ENCODE peak calls at places on chromosomes 4 and X, in four cellular contexts. W is K562, U is H1, B is GM12878. Y is an unnamed sample.

GRCh38 chr4:39279416-39279815 is 86.7 kb downstream of the RFC1 start:
- DNase-seq in U (no peak), B (no peak), W (no peak), Y (no peak)

GRCh38 chr4:10808591-10808990 is 124.0 kb upstream of the CLNK start:
- DNase-seq in W (no peak), B (no peak), U (no peak), Y (no peak)

GRCh38 chrX:40474205-40474626 is 106.6 kb upstream of the ATP6AP2 start:
- DNase-seq in B (no peak), U (peak), W (no peak), Y (peak)

GRCh38 chrX:129144172-129145038 is 378.9 kb downstream of the SMARCA1 start:
- DNase-seq in B (no peak), W (no peak), U (no peak), Y (no peak)

GRCh38 chr4:119300072-119300387 is 21.9 kb downstream of the FABP2 start:
- DNase-seq in U (no peak), B (peak), W (peak), Y (peak)

GRCh38 chr4:40046311-40046980 is 10.2 kb upstream of the N4BP2 start:
- DNase-seq in W (no peak), U (no peak), B (no peak), Y (no peak)

GRCh38 chr4:160202802-160203201 is 1099.9 kb downstream of the RAPGEF2 start:
- DNase-seq in B (no peak), U (no peak), W (no peak), Y (no peak)

GRCh38 chr4:142809559-142809958 is 36.5 kb downstream of the INPP4B start:
- DNase-seq in U (no peak), W (no peak), B (no peak), Y (no peak)

GRCh38 chr4:74370912-74371311 is 6.0 kb downstream of the EREG start:
- DNase-seq in B (no peak), U (no peak), W (peak), Y (peak)

GRCh38 chr4:114100288-114101031 is 121.0 kb upstream of the ARSJ start:
- DNase-seq in W (no peak), B (no peak), U (no peak), Y (no peak)

GRCh38 chr4:111689731-111690130 is 455.5 kb upstream of the FAM241A start:
- DNase-seq in U (no peak), W (no peak), B (no peak), Y (no peak)

GRCh38 chr4:143743591-143743990 is 43.1 kb upstream of the FREM3 start:
- DNase-seq in B (no peak), U (no peak), W (no peak), Y (no peak)

GRCh38 chrX:1462596-1463251 is 10.0 kb upstream of the ASMTL start:
- DNase-seq in B (no peak), U (peak), W (no peak), Y (no peak)

GRCh38 chrX:13689519-13690211 is 737 bp downstream of the RAB9A start:
- DNase-seq in U (no peak), W (no peak), B (no peak), Y (no peak)

GRCh38 chr4:112112590-112113170 is 32.6 kb upstream of the FAM241A start:
- DNase-seq in B (no peak), U (no peak), W (no peak), Y (no peak)

GRCh38 chr4:152090543-152090942 is 329.7 kb upstream of the GATB start:
- DNase-seq in U (no peak), W (no peak), B (no peak), Y (peak)

GRCh38 chrX:108735680-108736508 is 469 bp downstream of the IRS4 start:
- DNase-seq in B (no peak), W (no peak), U (peak), Y (peak)

GRCh38 chrX:38465686-38466085 is 95.7 kb upstream of the TSPAN7 start:
- DNase-seq in W (no peak), U (no peak), B (no peak), Y (no peak)

GRCh38 chrX:109374276-109374960 is 107.5 kb downstream of the GUCY2F start:
- DNase-seq in B (no peak), W (no peak), U (no peak), Y (no peak)

GRCh38 chrX:68839771-68840170 is 10.9 kb downstream of the EFNB1 start:
- DNase-seq in W (no peak), B (no peak), U (no peak), Y (no peak)

GRCh38 chr4:79160962-79161361 is 164.9 kb downstream of the NAA11 start:
- DNase-seq in B (no peak), W (no peak), U (no peak), Y (no peak)

GRCh38 chrX:23952984-23953907 is 45.4 kb downstream of the CXorf58 start:
- DNase-seq in U (no peak), W (peak), B (peak), Y (no peak)
- TF ChIP-seq NRF1 in U (no peak), W (no peak), B (no peak), Y (no peak)

DNA sequence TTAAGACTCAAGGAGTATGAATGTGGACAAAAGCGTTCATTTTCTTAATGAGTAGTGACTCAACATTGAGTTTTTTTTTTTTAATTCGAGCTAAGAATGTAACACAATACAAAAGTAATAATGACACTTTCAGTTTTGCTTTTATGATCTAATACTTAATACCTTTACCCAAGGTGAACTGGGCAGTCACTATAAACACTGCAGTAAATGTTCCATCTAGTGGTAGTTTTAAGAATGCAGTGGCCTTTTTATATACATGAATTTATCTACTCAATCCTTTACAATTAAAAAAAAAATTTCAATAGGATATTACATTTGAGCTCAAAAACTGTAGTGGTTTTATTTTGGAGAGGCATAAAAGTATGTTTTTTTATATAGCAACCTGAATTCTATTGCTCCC is 33.9 kb downstream of the PDK3 start:
- DNase-seq in U (no peak), B (no peak), W (no peak), Y (peak)
- TF ChIP-seq NRF1 in U (no peak), B (no peak), W (no peak), Y (no peak)

GRCh38 chr4:77176606-77177005 is 19.6 kb downstream of the CCNG2 start:
- DNase-seq in B (no peak), U (no peak), W (no peak), Y (no peak)

GRCh38 chr4:77172336-77172735 is 15.3 kb downstream of the CCNG2 start:
- DNase-seq in W (no peak), B (no peak), U (no peak), Y (no peak)

GRCh38 chr4:77177196-77177595 is 20.2 kb downstream of the CCNG2 start:
- DNase-seq in W (no peak), B (no peak), U (no peak), Y (no peak)

GRCh38 chr4:77174426-77174825 is 17.4 kb downstream of the CCNG2 start:
- DNase-seq in B (no peak), U (no peak), W (no peak), Y (no peak)

GRCh38 chr4:77175201-77175610 is 18.2 kb downstream of the CCNG2 start:
- DNase-seq in B (no peak), W (no peak), U (no peak), Y (no peak)
- TF ChIP-seq NRF1 in B (no peak), W (no peak), U (no peak), Y (no peak)

GRCh38 chrX:10199212-10199611 is 42.4 kb downstream of the CLCN4 start:
- DNase-seq in B (no peak), W (no peak), U (no peak), Y (no peak)

GRCh38 chrX:10198254-10198653 is 41.5 kb downstream of the CLCN4 start:
- DNase-seq in W (no peak), U (no peak), B (no peak), Y (no peak)

GRCh38 chrX:10195947-10196346 is 39.2 kb downstream of the CLCN4 start:
- DNase-seq in U (no peak), W (no peak), B (no peak), Y (no peak)

GRCh38 chrX:10195425-10195824 is 38.6 kb downstream of the CLCN4 start:
- DNase-seq in W (no peak), B (no peak), U (no peak), Y (no peak)

DNA sequence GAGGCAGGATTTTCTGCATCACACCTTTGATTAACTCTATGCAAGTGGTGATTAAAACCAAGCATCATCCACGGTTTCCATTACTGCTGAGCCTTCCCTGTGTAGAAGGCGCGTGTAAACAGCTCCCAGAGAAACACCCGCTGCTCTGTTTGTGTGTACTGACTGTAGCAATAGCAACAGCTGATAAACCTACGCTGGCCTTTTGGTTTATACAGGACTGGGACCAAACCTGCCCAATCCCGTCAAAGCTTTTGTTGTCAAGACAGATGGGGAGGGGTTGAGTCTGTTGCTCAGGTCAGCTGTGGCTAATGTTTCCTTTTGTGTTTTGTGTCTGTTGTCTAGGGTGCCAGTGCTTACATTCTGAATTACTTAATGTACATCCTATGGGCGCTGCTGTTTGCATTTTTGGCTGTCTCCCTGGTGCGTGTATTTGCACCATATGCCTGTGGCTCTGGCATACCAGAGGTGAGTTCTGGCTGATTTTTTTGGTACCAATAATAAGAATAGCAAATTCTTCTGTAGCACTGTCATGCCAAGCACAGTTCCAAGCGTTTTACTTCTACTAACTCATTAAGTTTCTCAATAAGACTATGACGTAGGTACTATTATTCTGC is 40.9 kb downstream of the CLCN4 start:
- DNase-seq in B (no peak), W (no peak), U (no peak), Y (no peak)
- TF ChIP-seq NRF1 in B (no peak), W (no peak), U (no peak), Y (no peak)

DNA sequence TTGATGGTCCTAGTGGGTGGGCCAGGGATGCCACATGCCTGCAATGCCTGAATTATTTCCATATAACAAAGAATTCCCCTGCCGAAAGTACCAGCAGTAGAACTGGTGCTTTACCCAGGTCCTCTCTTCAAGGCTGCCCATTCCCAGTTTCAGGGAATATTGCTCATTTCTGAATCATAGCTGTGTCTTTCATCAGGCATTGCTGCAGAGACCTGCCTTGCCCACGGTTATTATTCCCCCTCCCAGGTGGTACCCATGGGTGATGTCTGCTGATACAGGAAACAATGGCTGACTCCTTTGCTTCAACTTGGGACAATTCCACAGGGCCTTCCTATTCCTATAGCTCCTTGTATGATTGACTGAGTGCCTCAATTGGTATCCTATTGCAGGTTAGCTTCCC is 9.7 kb upstream of the IQCM start:
- DNase-seq in B (no peak), U (no peak), W (no peak), Y (no peak)
- TF ChIP-seq NRF1 in B (no peak), U (no peak), W (no peak), Y (no peak)

DNA sequence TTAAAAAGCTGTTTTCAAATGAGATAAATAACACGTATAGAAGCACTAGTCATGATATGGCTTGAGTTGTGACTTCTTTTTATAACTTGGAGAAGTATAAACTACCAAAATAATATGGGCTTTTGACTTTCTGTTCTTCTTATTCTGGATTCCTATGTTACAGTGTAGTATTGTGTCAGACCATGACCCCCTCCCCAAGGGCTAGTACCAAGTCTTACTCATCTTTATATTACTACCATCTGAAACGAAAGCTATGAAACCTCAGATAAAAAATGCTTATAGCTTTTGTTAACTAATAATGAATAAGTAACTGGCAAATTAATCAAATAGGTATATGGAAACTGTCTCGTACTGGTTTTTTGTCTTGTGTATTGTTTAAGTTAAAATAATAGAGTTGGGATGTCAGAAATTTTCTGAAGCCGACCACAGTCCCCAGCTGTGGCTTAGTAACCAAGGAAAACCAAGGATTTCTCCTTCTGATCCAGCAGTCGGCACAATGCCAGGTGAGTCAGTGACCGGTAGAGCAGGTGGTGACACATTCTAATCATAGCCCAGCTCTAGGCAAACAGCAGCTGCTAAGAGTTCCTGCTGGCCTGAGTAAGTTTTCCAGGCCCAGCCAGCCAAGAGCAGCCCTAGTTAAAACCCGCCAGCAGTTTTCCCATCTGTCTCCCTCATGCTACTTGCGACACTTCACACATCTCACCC is 163.3 kb upstream of the PRDX4 start:
- DNase-seq in U (no peak), B (no peak), W (no peak), Y (no peak)
- TF ChIP-seq NRF1 in U (no peak), B (no peak), W (no peak), Y (no peak)

DNA sequence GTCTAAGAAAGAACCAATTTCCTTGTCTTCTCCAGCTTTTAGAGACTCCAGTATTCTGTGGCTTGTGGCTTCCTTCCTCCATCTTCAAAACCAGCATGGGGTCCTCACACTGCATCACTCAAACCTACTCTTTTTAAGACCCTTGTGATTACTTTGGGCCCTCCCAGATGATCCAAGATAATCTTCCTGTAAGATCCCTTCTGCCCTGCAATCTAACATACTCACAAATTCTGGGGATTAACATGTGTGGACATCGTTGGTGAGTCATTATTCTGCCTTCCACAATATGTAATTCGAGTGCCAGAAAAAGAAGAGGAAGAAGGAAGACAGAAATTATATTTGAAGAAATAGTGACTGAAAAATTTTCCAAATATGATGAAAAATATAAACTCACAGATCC is 47.9 kb downstream of the BEND4 start:
- DNase-seq in U (no peak), W (no peak), B (no peak), Y (no peak)
- TF ChIP-seq NRF1 in U (no peak), W (no peak), B (no peak), Y (no peak)

GRCh38 chr4:538542-539142 is 37.5 kb downstream of the TMEM271 start:
- DNase-seq in B (no peak), U (no peak), W (no peak), Y (no peak)

GRCh38 chr4:541271-541670 is 34.8 kb downstream of the TMEM271 start:
- DNase-seq in U (no peak), B (no peak), W (no peak), Y (no peak)

GRCh38 chr4:548976-549375 is 27.1 kb downstream of the TMEM271 start:
- DNase-seq in U (no peak), B (no peak), W (no peak), Y (no peak)

GRCh38 chr4:545612-546011 is 30.5 kb downstream of the TMEM271 start:
- DNase-seq in U (no peak), W (no peak), B (no peak), Y (no peak)

GRCh38 chr4:544386-545105 is 31.5 kb downstream of the TMEM271 start:
- DNase-seq in U (no peak), B (no peak), W (no peak), Y (no peak)
- TF ChIP-seq NRF1 in U (no peak), B (no peak), W (no peak), Y (no peak)

GRCh38 chr4:41882622-41883347 is 52.4 kb upstream of the TMEM33 start:
- DNase-seq in W (peak), U (peak), B (no peak), Y (peak)

GRCh38 chr4:41880022-41880837 is 55.0 kb upstream of the TMEM33 start:
- DNase-seq in W (no peak), B (no peak), U (peak), Y (peak)

GRCh38 chr4:41879552-41879951 is 55.7 kb upstream of the TMEM33 start:
- DNase-seq in W (no peak), U (no peak), B (no peak), Y (peak)

GRCh38 chr4:41881931-41882621 is 53.2 kb upstream of the TMEM33 start:
- DNase-seq in B (no peak), U (peak), W (no peak), Y (peak)

GRCh38 chr4:41880840-41881831 is 54.1 kb upstream of the TMEM33 start:
- DNase-seq in B (no peak), W (no peak), U (peak), Y (peak)
- TF ChIP-seq NRF1 in B (no peak), W (no peak), U (no peak), Y (no peak)

Y was measured in SK-N-SH.